ENCODE peak calls at places on chromosomes 16 and 17, in eight cellular contexts. A, K, C, N, J, R, U and Q are unnamed samples.

GRCh38 chr17:42679001-42679491 is 2.3 kb upstream of the PLEKHH3 start:
- DNase-seq in A (peak; percentile 56), K (peak; percentile 53), C (peak; percentile 53), N (no peak), J (peak; percentile 32), R (no peak), U (no peak), Q (no peak)

GRCh38 chr17:43367588-43368242 is 31.1 kb upstream of the ARL4D start:
- DNase-seq in A (peak; percentile 96), K (peak; percentile 92), C (peak; percentile 93), N (peak; percentile 75), J (no peak), R (no peak), U (no peak), Q (peak; percentile 87)

GRCh38 chr16:70676571-70677498 is 9.0 kb downstream of the MTSS2 start:
- DNase-seq in A (no peak), K (no peak), C (no peak), N (no peak), J (no peak), R (no peak), U (no peak), Q (no peak)

GRCh38 chr17:82217530-82218204 is 5.0 kb upstream of the CCDC57 start:
- DNase-seq in A (peak; percentile 97), K (peak; percentile 87), C (no peak), N (peak; percentile 80), J (no peak), R (no peak), U (no peak), Q (no peak)

GRCh38 chr17:79114455-79115301 is 40.1 kb downstream of the ENGASE start:
- DNase-seq in A (no peak), K (no peak), C (no peak), N (no peak), J (no peak), R (no peak), U (no peak), Q (no peak)

GRCh38 chr17:70478883-70479282 is 309.6 kb downstream of the KCNJ2 start:
- DNase-seq in A (no peak), K (no peak), C (no peak), N (no peak), J (no peak), R (no peak), U (no peak), Q (peak; percentile 19)

GRCh38 chr16:28821874-28822519 is 802 bp upstream of the ATXN2L start:
- DNase-seq in A (no peak), K (no peak), C (peak; percentile 32), N (no peak), J (no peak), R (no peak), U (no peak), Q (no peak)

GRCh38 chr16:72066747-72067146 is 3.7 kb downstream of the HPR start:
- DNase-seq in A (peak; percentile 28), K (peak; percentile 43), C (peak; percentile 44), N (no peak), J (peak; percentile 11), R (no peak), U (no peak), Q (no peak)

GRCh38 chr17:80539022-80539421 is 5.6 kb upstream of the RPTOR start:
- DNase-seq in A (no peak), K (no peak), C (peak; percentile 71), N (no peak), J (no peak), R (no peak), U (no peak), Q (no peak)

GRCh38 chr16:85746431-85747227 is 4.3 kb downstream of the C16orf74 start:
- DNase-seq in A (peak; percentile 48), K (peak; percentile 15), C (no peak), N (no peak), J (no peak), R (no peak), U (no peak), Q (peak; percentile 10)

GRCh38 chr17:66304304-66305174 is 2.1 kb downstream of the PRKCA start:
- DNase-seq in A (peak; percentile 64), K (peak; percentile 42), C (peak; percentile 15), N (no peak), J (no peak), R (no peak), U (no peak), Q (no peak)

GRCh38 chr16:84489141-84489540 is 15.3 kb downstream of the MEAK7 start:
- DNase-seq in A (no peak), K (no peak), C (no peak), N (no peak), J (no peak), R (no peak), U (no peak), Q (no peak)

GRCh38 chr16:56370836-56371235 is 54.5 kb downstream of the AMFR start:
- DNase-seq in A (peak; percentile 79), K (peak; percentile 25), C (no peak), N (no peak), J (no peak), R (no peak), U (no peak), Q (no peak)

GRCh38 chr17:29640413-29640812 is 17.7 kb upstream of the CORO6 start:
- DNase-seq in A (peak; percentile 60), K (peak; percentile 69), C (no peak), N (no peak), J (no peak), R (no peak), U (no peak), Q (peak; percentile 69)